ENCODE peak calls at places on chromosome 4, in four cellular contexts. One of them, this sample, is unnamed.

GRCh38 chr4:1041936-1042330 is 30.5 kb downstream of the FGFRL1 start:
- DNase-seq in A549: no peak
- DNase-seq in vagina: no peak
- DNase-seq in cardiac muscle cell: no peak
- DNase-seq in this sample: no peak

GRCh38 chr4:92344216-92344615 is 40.5 kb downstream of the GRID2 start:
- DNase-seq in vagina: no peak
- DNase-seq in A549: no peak
- DNase-seq in cardiac muscle cell: no peak
- DNase-seq in this sample: no peak

GRCh38 chr4:98565646-98566403 is 92.6 kb downstream of the TSPAN5 start:
- DNase-seq in vagina: no peak
- DNase-seq in cardiac muscle cell: peak; percentile 32
- DNase-seq in A549: no peak
- DNase-seq in this sample: peak; percentile 77

GRCh38 chr4:41154814-41155177 is 59.5 kb downstream of the APBB2 start:
- DNase-seq in vagina: no peak
- DNase-seq in A549: no peak
- DNase-seq in cardiac muscle cell: no peak
- DNase-seq in this sample: no peak

GRCh38 chr4:95627709-95628108 is 78.9 kb upstream of the UNC5C start:
- DNase-seq in A549: no peak
- DNase-seq in cardiac muscle cell: no peak
- DNase-seq in vagina: no peak
- DNase-seq in this sample: no peak

GRCh38 chr4:1502976-1503375 is 96.7 kb upstream of the NKX1-1 start:
- DNase-seq in vagina: no peak
- DNase-seq in cardiac muscle cell: no peak
- DNase-seq in A549: no peak
- DNase-seq in this sample: no peak

GRCh38 chr4:108276690-108277089 is 108.0 kb upstream of the LEF1 start:
- DNase-seq in cardiac muscle cell: no peak
- DNase-seq in vagina: no peak
- DNase-seq in A549: no peak
- DNase-seq in this sample: no peak

GRCh38 chr4:128378668-128379067 is 91.1 kb upstream of the PGRMC2 start:
- DNase-seq in cardiac muscle cell: no peak
- DNase-seq in A549: no peak
- DNase-seq in vagina: no peak
- DNase-seq in this sample: no peak

GRCh38 chr4:6776920-6777635 is 5.4 kb upstream of the KIAA0232 start:
- DNase-seq in cardiac muscle cell: no peak
- DNase-seq in vagina: no peak
- DNase-seq in A549: no peak
- DNase-seq in this sample: no peak

GRCh38 chr4:177706916-177707315 is 264.7 kb upstream of the AGA start:
- DNase-seq in cardiac muscle cell: no peak
- DNase-seq in A549: no peak
- DNase-seq in vagina: no peak
- DNase-seq in this sample: no peak

GRCh38 chr4:88964450-88964849 is 92.5 kb downstream of the FAM13A start:
- DNase-seq in cardiac muscle cell: no peak
- DNase-seq in A549: peak; percentile 5
- DNase-seq in vagina: no peak
- DNase-seq in this sample: no peak

GRCh38 chr4:4694296-4694772 is 152.5 kb upstream of the STX18 start:
- DNase-seq in A549: peak; percentile 18
- DNase-seq in cardiac muscle cell: peak; percentile 88
- DNase-seq in vagina: no peak
- DNase-seq in this sample: no peak

GRCh38 chr4:102754044-102754443 is 6.7 kb downstream of the MANBA start:
- DNase-seq in A549: no peak
- DNase-seq in vagina: no peak
- DNase-seq in cardiac muscle cell: no peak
- DNase-seq in this sample: no peak

GRCh38 chr4:80875642-80876041 is 154.9 kb upstream of the BMP3 start:
- DNase-seq in vagina: no peak
- DNase-seq in cardiac muscle cell: no peak
- DNase-seq in A549: no peak
- DNase-seq in this sample: no peak

GRCh38 chr4:4182835-4183568 is 43.7 kb downstream of the OTOP1 start:
- DNase-seq in cardiac muscle cell: peak; percentile 58
- DNase-seq in A549: peak; percentile 8
- DNase-seq in vagina: no peak
- DNase-seq in this sample: peak; percentile 11

GRCh38 chr4:104906274-104906673 is 240.4 kb upstream of the TET2 start:
- DNase-seq in A549: no peak
- DNase-seq in cardiac muscle cell: no peak
- DNase-seq in vagina: no peak
- DNase-seq in this sample: no peak

GRCh38 chr4:188822698-188823097 is 683.5 kb downstream of the TRIML1 start:
- DNase-seq in cardiac muscle cell: no peak
- DNase-seq in vagina: no peak
- DNase-seq in A549: peak; percentile 2
- DNase-seq in this sample: no peak

GRCh38 chr4:72467633-72468032 is 101.4 kb downstream of the ADAMTS3 start:
- DNase-seq in cardiac muscle cell: no peak
- DNase-seq in A549: no peak
- DNase-seq in vagina: no peak
- DNase-seq in this sample: no peak

GRCh38 chr4:110638347-110638746 is 15.5 kb upstream of the PITX2 start:
- DNase-seq in vagina: no peak
- DNase-seq in cardiac muscle cell: no peak
- DNase-seq in A549: no peak
- DNase-seq in this sample: no peak

GRCh38 chr4:110637408-110638131 is 14.7 kb upstream of the PITX2 start:
- DNase-seq in A549: no peak
- DNase-seq in vagina: no peak
- DNase-seq in cardiac muscle cell: no peak
- DNase-seq in this sample: no peak

GRCh38 chr4:110636231-110636676 is 13.4 kb upstream of the PITX2 start:
- DNase-seq in vagina: no peak
- DNase-seq in cardiac muscle cell: no peak
- DNase-seq in A549: peak; percentile 11
- DNase-seq in this sample: no peak

GRCh38 chr4:110635155-110635479 is 12.2 kb upstream of the PITX2 start:
- DNase-seq in A549: no peak
- DNase-seq in vagina: no peak
- DNase-seq in cardiac muscle cell: no peak
- DNase-seq in this sample: no peak

GRCh38 chr4:110636677-110637407 is 14.0 kb upstream of the PITX2 start:
- DNase-seq in A549: peak; percentile 56
- DNase-seq in vagina: no peak
- DNase-seq in cardiac muscle cell: peak; percentile 55
- DNase-seq in this sample: no peak
- H3K4me3 ChIP-seq in A549: peak overlapping the region; percentile 70
- H3K4me3 ChIP-seq in vagina: peak overlapping the region; percentile 28
- H3K4me3 ChIP-seq in cardiac muscle cell: peak overlapping the region; percentile 17
- H3K4me3 ChIP-seq in this sample: no peak overlapping the region

GRCh38 chr4:68358988-68359387 is 9.1 kb upstream of the YTHDC1 start:
- DNase-seq in A549: no peak
- DNase-seq in cardiac muscle cell: no peak
- DNase-seq in vagina: no peak
- DNase-seq in this sample: no peak
- H3K4me3 ChIP-seq in A549: no peak overlapping the region
- H3K4me3 ChIP-seq in cardiac muscle cell: no peak overlapping the region
- H3K4me3 ChIP-seq in vagina: no peak overlapping the region
- H3K4me3 ChIP-seq in this sample: no peak overlapping the region

GRCh38 chr4:30776451-30776850 is 56.3 kb downstream of the PCDH7 start:
- DNase-seq in cardiac muscle cell: no peak
- DNase-seq in A549: no peak
- DNase-seq in vagina: no peak
- DNase-seq in this sample: no peak

DNA sequence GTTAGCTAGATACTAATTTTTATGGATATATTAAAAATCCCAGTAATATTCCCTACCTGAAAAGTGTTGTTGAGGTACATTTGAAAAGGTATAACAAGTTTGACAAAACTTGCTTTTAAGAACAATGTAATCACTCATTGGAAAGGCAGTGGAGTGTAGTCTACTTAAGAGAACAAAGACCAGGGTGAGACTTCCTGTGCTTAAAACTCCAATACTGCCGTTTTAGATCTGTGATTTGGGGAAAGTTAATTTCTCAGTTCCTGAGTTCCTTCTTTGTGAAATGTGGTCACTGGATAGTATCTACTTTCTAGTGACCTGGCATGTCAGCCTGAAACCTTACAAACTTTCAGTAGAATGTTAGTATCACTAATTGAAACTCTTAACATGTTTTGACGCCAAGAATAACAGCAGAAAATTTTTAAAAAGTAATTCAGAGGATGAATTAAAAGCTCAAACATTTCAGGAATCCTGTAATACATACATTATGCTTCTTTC is 56.8 kb downstream of the PCDH7 start:
- DNase-seq in A549: no peak
- DNase-seq in vagina: no peak
- DNase-seq in cardiac muscle cell: no peak
- DNase-seq in this sample: no peak
- H3K4me3 ChIP-seq in A549: no peak overlapping the region
- H3K4me3 ChIP-seq in vagina: no peak overlapping the region
- H3K4me3 ChIP-seq in cardiac muscle cell: no peak overlapping the region
- H3K4me3 ChIP-seq in this sample: no peak overlapping the region

GRCh38 chr4:172813359-172813923 is 355.2 kb upstream of the GALNT7 start:
- DNase-seq in cardiac muscle cell: no peak
- DNase-seq in vagina: no peak
- DNase-seq in A549: no peak
- DNase-seq in this sample: no peak

GRCh38 chr4:172809998-172810397 is 358.6 kb upstream of the GALNT7 start:
- DNase-seq in vagina: no peak
- DNase-seq in A549: no peak
- DNase-seq in cardiac muscle cell: no peak
- DNase-seq in this sample: no peak

GRCh38 chr4:172808196-172808595 is 360.4 kb upstream of the GALNT7 start:
- DNase-seq in vagina: no peak
- DNase-seq in cardiac muscle cell: no peak
- DNase-seq in A549: no peak
- DNase-seq in this sample: no peak

DNA sequence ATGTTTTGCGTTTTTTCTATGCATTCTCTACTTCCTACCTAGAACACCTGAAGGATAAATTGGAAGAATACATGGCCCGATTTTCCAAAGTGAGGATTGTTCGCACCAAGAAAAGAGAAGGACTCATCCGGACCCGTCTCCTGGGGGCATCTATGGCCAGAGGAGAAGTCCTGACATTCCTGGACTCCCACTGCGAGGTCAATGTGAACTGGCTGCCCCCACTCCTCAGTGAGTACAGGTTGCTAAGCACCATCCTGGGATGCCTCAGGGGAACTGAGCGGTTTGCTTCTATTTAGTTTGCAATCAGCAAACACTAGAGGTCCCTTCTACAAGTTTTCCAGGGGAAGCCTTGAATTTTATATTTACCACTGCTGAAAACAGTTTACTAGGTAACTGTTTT is 359.3 kb upstream of the GALNT7 start:
- DNase-seq in cardiac muscle cell: peak; percentile 13
- DNase-seq in vagina: no peak
- DNase-seq in A549: no peak
- DNase-seq in this sample: no peak
- H3K4me3 ChIP-seq in cardiac muscle cell: no peak overlapping the region
- H3K4me3 ChIP-seq in vagina: no peak overlapping the region
- H3K4me3 ChIP-seq in A549: no peak overlapping the region
- H3K4me3 ChIP-seq in this sample: no peak overlapping the region

DNA sequence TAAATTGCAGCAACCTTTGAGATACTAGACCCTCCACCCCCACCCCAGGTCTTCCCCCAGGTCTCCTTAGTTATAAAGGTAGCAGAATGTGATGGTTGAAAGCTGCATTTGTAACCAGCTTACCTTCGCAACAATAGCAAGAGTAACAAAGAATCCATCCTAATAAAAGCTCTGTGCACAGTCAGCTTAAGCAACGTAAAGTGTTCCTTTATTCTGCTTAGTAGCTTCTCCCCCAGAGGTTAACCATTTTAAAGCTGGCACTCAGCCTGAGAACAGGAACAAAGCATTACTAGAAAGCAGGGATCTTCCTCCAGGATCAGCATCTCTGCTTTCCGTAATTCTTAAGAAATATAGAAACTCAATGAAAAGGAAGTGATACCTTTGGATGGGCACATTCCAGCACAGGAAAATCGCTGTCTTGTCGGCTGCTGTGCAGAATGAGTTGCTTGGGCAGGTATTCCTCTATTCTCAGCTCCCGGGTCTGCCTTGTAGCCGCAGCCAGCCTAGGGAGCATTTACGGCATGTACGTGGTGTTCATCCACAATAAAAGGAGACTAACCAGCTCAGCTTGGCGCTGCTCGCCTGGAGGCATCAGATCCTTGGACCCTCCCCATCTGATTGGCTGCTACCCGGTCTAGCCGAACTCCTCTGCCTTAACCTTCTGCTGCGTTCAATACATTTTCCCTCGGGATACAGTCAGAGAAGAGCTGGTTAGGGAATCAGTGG is 113.0 kb upstream of the TLR3 start:
- DNase-seq in cardiac muscle cell: no peak
- DNase-seq in A549: no peak
- DNase-seq in vagina: no peak
- DNase-seq in this sample: no peak
- H3K4me3 ChIP-seq in cardiac muscle cell: no peak overlapping the region
- H3K4me3 ChIP-seq in A549: no peak overlapping the region
- H3K4me3 ChIP-seq in vagina: peak overlapping the region; percentile 19
- H3K4me3 ChIP-seq in this sample: no peak overlapping the region

DNA sequence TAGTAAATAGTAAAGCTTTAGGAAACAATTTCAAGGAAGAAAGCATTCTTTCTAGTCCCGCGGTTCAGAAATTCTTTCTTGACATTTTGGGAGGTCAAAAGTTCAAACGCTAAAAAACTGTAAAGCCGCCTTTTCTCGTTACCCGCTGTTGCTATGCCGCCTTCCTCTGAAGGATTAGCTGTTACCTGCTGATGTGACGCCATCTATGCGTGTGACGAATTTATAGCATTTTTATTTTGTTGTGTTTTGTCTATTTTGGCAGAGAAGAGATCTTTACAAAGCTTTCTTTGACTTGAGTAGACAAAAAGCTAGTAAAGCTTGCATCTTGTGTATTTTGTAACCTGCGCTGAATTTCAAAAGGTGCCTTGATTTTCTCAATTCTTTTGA is 106.2 kb upstream of the STOX2 start:
- DNase-seq in cardiac muscle cell: no peak
- DNase-seq in A549: no peak
- DNase-seq in vagina: no peak
- DNase-seq in this sample: peak; percentile 15
- H3K4me3 ChIP-seq in cardiac muscle cell: peak overlapping the region; percentile 50
- H3K4me3 ChIP-seq in A549: no peak overlapping the region
- H3K4me3 ChIP-seq in vagina: peak overlapping the region; percentile 55
- H3K4me3 ChIP-seq in this sample: no peak overlapping the region

DNA sequence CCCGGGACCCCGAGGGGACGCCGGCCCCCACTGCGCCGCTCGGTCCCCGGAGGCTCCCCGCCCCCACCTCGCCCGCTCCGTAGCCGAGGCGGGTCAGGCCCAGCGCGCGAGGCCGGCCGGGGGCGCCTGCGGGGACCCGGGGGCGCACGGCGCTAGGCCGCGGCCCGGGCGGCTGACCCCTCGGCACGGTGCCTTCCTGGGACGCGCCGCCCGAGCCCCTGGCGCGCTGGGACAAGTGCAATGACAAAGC is 1.2 kb downstream of the IRF2 start:
- DNase-seq in cardiac muscle cell: no peak
- DNase-seq in vagina: no peak
- DNase-seq in A549: no peak
- DNase-seq in this sample: no peak
- H3K4me3 ChIP-seq in cardiac muscle cell: peak overlapping the region; percentile 53
- H3K4me3 ChIP-seq in vagina: peak overlapping the region; percentile 77
- H3K4me3 ChIP-seq in A549: peak overlapping the region; percentile 84
- H3K4me3 ChIP-seq in this sample: peak overlapping the region; percentile 76

This sample was measured in Jurkat, Clone E6-1.